ENCODE peak calls at places on chromosome X, in six cellular contexts. P is GM23338, F is neuronal stem cell, H is IMR-90, E is GM23248, Y is fibroblast of lung. Z is an unnamed sample.
A peak's percentile ranks its signal among the peaks of the same experiment; 100 is the strongest.

GRCh38 chrX:154717824-154718223 is 33.1 kb downstream of the GAB3 start:
- DNase-seq in P (no peak), E (no peak), F (no peak), H (peak; percentile 59), Y (peak; percentile 74), Z (no peak)

GRCh38 chrX:41258281-41258680 is 75.7 kb upstream of the DDX3X start:
- DNase-seq in E (no peak), P (no peak), Y (no peak), H (no peak), F (no peak), Z (no peak)

GRCh38 chrX:69362889-69363288 is 141.2 kb upstream of the NALF2 start:
- DNase-seq in F (no peak), E (peak; percentile 83), P (no peak), H (no peak), Y (peak; percentile 47), Z (no peak)

GRCh38 chrX:19760841-19761512 is 126.4 kb downstream of the SH3KBP1 start:
- DNase-seq in H (no peak), P (peak; percentile 10), F (no peak), E (no peak), Y (no peak), Z (no peak)

GRCh38 chrX:119218198-119218597 is 17.9 kb upstream of the PGRMC1 start:
- DNase-seq in F (no peak), E (peak; percentile 49), H (peak; percentile 15), Y (peak; percentile 36), P (peak; percentile 31), Z (no peak)

GRCh38 chrX:41336447-41336846 is 2.5 kb downstream of the DDX3X start:
- DNase-seq in F (no peak), P (no peak), Y (no peak), E (no peak), H (no peak), Z (no peak)

GRCh38 chrX:13091111-13091765 is 46.8 kb upstream of the FAM9C start:
- DNase-seq in E (no peak), H (no peak), P (no peak), Y (peak; percentile 69), F (no peak), Z (no peak)

GRCh38 chrX:45859407-45859806 is 658.7 kb upstream of the DIPK2B start:
- DNase-seq in Y (no peak), E (no peak), P (no peak), F (no peak), H (no peak), Z (no peak)

GRCh38 chrX:123899701-123900100 is 39.8 kb downstream of the XIAP start:
- DNase-seq in P (no peak), H (peak; percentile 28), E (peak; percentile 53), Y (no peak), F (no peak), Z (no peak)

GRCh38 chrX:13647709-13648212 is 5.2 kb upstream of the TCEANC start:
- DNase-seq in P (no peak), Y (peak; percentile 91), H (peak; percentile 89), E (no peak), F (no peak), Z (no peak)

GRCh38 chrX:41491267-41492004 is 44.3 kb downstream of the NYX start:
- DNase-seq in H (peak; percentile 96), F (peak; percentile 56), E (peak; percentile 90), P (peak; percentile 60), Y (peak; percentile 97), Z (peak; percentile 90)

GRCh38 chrX:153477458-153477857 is 7.1 kb upstream of the HAUS7 start:
- DNase-seq in P (no peak), Y (no peak), F (no peak), H (no peak), E (no peak), Z (no peak)

GRCh38 chrX:79270401-79270800 is 96.7 kb downstream of the ITM2A start:
- DNase-seq in P (peak; percentile 46), Y (no peak), E (no peak), F (peak; percentile 6), H (no peak), Z (no peak)

GRCh38 chrX:119040432-119040831 is 32.4 kb upstream of the CT47C1 start:
- DNase-seq in P (no peak), E (peak; percentile 13), F (no peak), H (no peak), Y (no peak), Z (no peak)

GRCh38 chrX:155028192-155028591 is 1.5 kb downstream of the FUNDC2 start:
- DNase-seq in F (no peak), E (no peak), Y (no peak), P (no peak), H (no peak), Z (peak; percentile 1)

DNA sequence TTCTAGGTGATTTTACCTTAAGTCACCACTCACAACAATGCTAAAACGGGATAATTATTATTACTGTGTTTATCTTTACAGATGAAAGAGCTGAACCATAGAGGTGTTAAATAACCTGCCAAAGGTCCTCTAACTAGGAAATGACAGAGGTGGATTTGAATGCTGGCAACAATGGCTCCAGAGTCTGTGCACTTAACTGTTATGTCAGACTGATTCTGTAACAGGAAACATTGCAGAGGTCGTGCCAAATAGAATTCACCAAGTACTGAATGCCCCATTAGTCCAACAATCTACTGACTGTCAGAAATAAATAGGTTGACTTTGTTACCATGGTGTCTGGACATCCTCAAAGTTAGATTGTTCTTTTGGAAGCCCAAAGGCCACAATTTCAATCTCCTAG is 20.9 kb upstream of the USP27X start:
- DNase-seq in F (no peak), P (no peak), H (no peak), E (no peak), Y (no peak), Z (no peak)
- H2AFZ ChIP-seq in F (no peak overlapping the region), P (no peak overlapping the region), H (no peak overlapping the region), E (no peak overlapping the region), Y (no peak overlapping the region), Z (no peak overlapping the region)

GRCh38 chrX:109774706-109775105 is 41.6 kb upstream of the ACSL4 start:
- DNase-seq in P (peak; percentile 8), H (peak; percentile 77), E (peak; percentile 84), F (no peak), Y (peak; percentile 81), Z (peak; percentile 73)

GRCh38 chrX:109773374-109773773 is 40.3 kb upstream of the ACSL4 start:
- DNase-seq in P (no peak), F (no peak), H (no peak), E (no peak), Y (no peak), Z (no peak)

GRCh38 chrX:109776432-109776831 is 43.4 kb upstream of the ACSL4 start:
- DNase-seq in E (no peak), H (no peak), P (no peak), Y (no peak), F (no peak), Z (no peak)

GRCh38 chrX:109774136-109774535 is 41.1 kb upstream of the ACSL4 start:
- DNase-seq in Y (peak; percentile 14), P (no peak), F (no peak), E (peak; percentile 32), H (no peak), Z (no peak)

GRCh38 chrX:109770780-109771179 is 37.7 kb upstream of the ACSL4 start:
- DNase-seq in H (no peak), Y (no peak), E (no peak), P (no peak), F (no peak), Z (no peak)
- H2AFZ ChIP-seq in H (no peak overlapping the region), Y (no peak overlapping the region), E (no peak overlapping the region), P (no peak overlapping the region), F (no peak overlapping the region), Z (no peak overlapping the region)

GRCh38 chrX:107025538-107025937 is 25.5 kb upstream of the MORC4 start:
- DNase-seq in E (peak; percentile 48), H (peak; percentile 24), P (peak; percentile 54), Y (peak; percentile 45), F (peak; percentile 12), Z (peak; percentile 6)
- H2AFZ ChIP-seq in E (no peak overlapping the region), H (no peak overlapping the region), P (no peak overlapping the region), Y (no peak overlapping the region), F (no peak overlapping the region), Z (no peak overlapping the region)

GRCh38 chrX:84362184-84362838 is 139.9 kb downstream of the HDX start:
- DNase-seq in P (no peak), F (no peak), Y (peak; percentile 55), H (peak; percentile 19), E (peak; percentile 42), Z (no peak)
- H2AFZ ChIP-seq in P (no peak overlapping the region), F (no peak overlapping the region), Y (no peak overlapping the region), H (no peak overlapping the region), E (peak overlapping the region; percentile 83), Z (no peak overlapping the region)

GRCh38 chrX:17824980-17825379 is 36.1 kb downstream of the RAI2 start:
- DNase-seq in E (no peak), F (no peak), H (no peak), P (no peak), Y (peak; percentile 58), Z (no peak)
- H2AFZ ChIP-seq in E (no peak overlapping the region), F (no peak overlapping the region), H (no peak overlapping the region), P (no peak overlapping the region), Y (no peak overlapping the region), Z (no peak overlapping the region)